ENCODE peak calls at places on chromosomes 11 and 22, in seven cellular contexts. I, H, A, L, P, T and B are unnamed samples.
A peak's percentile ranks its signal among the peaks of the same experiment; 100 is the strongest.

GRCh38 chr11:111635706-111636045 is 33.4 kb downstream of the SIK2 start:
- DNase-seq in T (no peak), A (peak; percentile 40), H (no peak), I (no peak), L (no peak), P (no peak), B (peak; percentile 48)

GRCh38 chr11:17498058-17498457 is 21.4 kb upstream of the ABCC8 start:
- DNase-seq in A (no peak), H (no peak), P (no peak), I (no peak), L (no peak), T (no peak), B (no peak)

GRCh38 chr11:76597533-76598425 is 72.8 kb downstream of the LRRC32 start:
- DNase-seq in L (no peak), H (no peak), T (no peak), A (no peak), I (no peak), P (no peak), B (no peak)

GRCh38 chr11:107493117-107493516 is 35.5 kb upstream of the CWF19L2 start:
- DNase-seq in T (peak; percentile 6), I (no peak), H (no peak), L (peak; percentile 66), A (no peak), P (no peak), B (no peak)

GRCh38 chr22:17700778-17701177 is 62.2 kb downstream of the BCL2L13 start:
- DNase-seq in H (no peak), A (no peak), T (no peak), L (no peak), P (no peak), I (no peak), B (no peak)

GRCh38 chr11:87421422-87421821 is 383.7 kb downstream of the TMEM135 start:
- DNase-seq in T (peak; percentile 55), P (no peak), H (peak; percentile 42), A (peak; percentile 42), I (no peak), L (peak; percentile 80), B (peak; percentile 37)

GRCh38 chr11:70348608-70349007 is 49.7 kb upstream of the CTTN start:
- DNase-seq in A (no peak), P (no peak), L (no peak), T (no peak), I (no peak), H (no peak), B (no peak)

GRCh38 chr22:39428597-39429071 is 28.2 kb upstream of the MGAT3 start:
- DNase-seq in I (no peak), A (no peak), T (no peak), L (no peak), H (no peak), P (no peak), B (no peak)

GRCh38 chr22:49678137-49678841 is 149.4 kb downstream of the BRD1 start:
- DNase-seq in P (no peak), I (no peak), A (no peak), T (no peak), H (no peak), L (no peak), B (no peak)

GRCh38 chr11:42311504-42311903 is 852.1 kb upstream of the LRRC4C start:
- DNase-seq in T (no peak), L (no peak), H (no peak), P (no peak), A (no peak), I (no peak), B (peak; percentile 28)

GRCh38 chr22:46580940-46581579 is 39.1 kb upstream of the GRAMD4 start:
- DNase-seq in I (no peak), P (no peak), A (no peak), T (no peak), L (no peak), H (no peak), B (no peak)

GRCh38 chr11:2443406-2443805 is 908 bp downstream of the TRPM5 start:
- DNase-seq in L (no peak), P (no peak), T (no peak), I (no peak), H (no peak), A (no peak), B (no peak)

GRCh38 chr11:15446929-15447328 is 332.2 kb downstream of the INSC start:
- DNase-seq in I (no peak), P (no peak), T (no peak), L (no peak), H (no peak), A (no peak), B (no peak)

GRCh38 chr11:125165664-125166346 is 1.3 kb downstream of the PKNOX2 start:
- DNase-seq in L (no peak), P (no peak), I (no peak), H (no peak), T (peak; percentile 14), A (no peak), B (no peak)

GRCh38 chr11:126834149-126834548 is 166.4 kb downstream of the KIRREL3 start:
- DNase-seq in A (no peak), H (no peak), T (no peak), L (no peak), P (no peak), I (no peak), B (no peak)

GRCh38 chr11:75349540-75350116 is 1.8 kb downstream of the ARRB1 start:
- DNase-seq in I (no peak), L (no peak), P (no peak), A (no peak), H (no peak), T (no peak), B (peak; percentile 67)

GRCh38 chr11:122976396-122976733 is 5.3 kb downstream of the BSX start:
- DNase-seq in H (no peak), T (no peak), A (no peak), I (no peak), L (no peak), P (no peak), B (no peak)

GRCh38 chr22:34903416-34903815 is 162.5 kb upstream of the ISX start:
- DNase-seq in L (no peak), H (no peak), A (no peak), T (no peak), P (no peak), I (no peak), B (no peak)

GRCh38 chr11:3227568-3228444 is 4.4 kb downstream of the MRGPRE start:
- DNase-seq in L (no peak), A (no peak), H (no peak), P (no peak), I (no peak), T (no peak), B (peak; percentile 59)

GRCh38 chr22:49768511-49768910 is 59.2 kb downstream of the BRD1 start:
- DNase-seq in P (no peak), T (no peak), H (no peak), A (no peak), L (no peak), I (no peak), B (peak; percentile 34)

GRCh38 chr22:49320714-49321476 is 506.8 kb downstream of the BRD1 start:
- DNase-seq in H (no peak), T (no peak), A (no peak), I (peak; percentile 17), P (no peak), L (no peak), B (no peak)

GRCh38 chr11:126138636-126139540 is 72.6 kb downstream of the RPUSD4 start:
- DNase-seq in P (no peak), H (no peak), A (no peak), T (no peak), L (no peak), I (no peak), B (no peak)

GRCh38 chr11:72228229-72228843 is 3.8 kb downstream of the INPPL1 start:
- DNase-seq in P (no peak), I (peak; percentile 24), L (no peak), T (no peak), A (no peak), H (no peak), B (peak; percentile 67)

GRCh38 chr11:61290905-61291690 is 4.0 kb downstream of the VWCE start:
- DNase-seq in I (no peak), A (no peak), H (no peak), P (no peak), T (no peak), L (no peak), B (no peak)

GRCh38 chr11:119306373-119306890 is 10.5 kb downstream of the MCAM start:
- DNase-seq in L (no peak), T (no peak), P (no peak), H (no peak), I (no peak), A (no peak), B (peak; percentile 95)

GRCh38 chr11:131253885-131254204 is 116.6 kb upstream of the NTM start:
- DNase-seq in P (no peak), L (no peak), H (no peak), T (no peak), I (no peak), A (no peak), B (no peak)
- H3K27ac ChIP-seq in P (no peak overlapping the region), L (no peak overlapping the region), H (no peak overlapping the region), T (no peak overlapping the region), I (no peak overlapping the region), A (no peak overlapping the region), B (no peak overlapping the region)

DNA sequence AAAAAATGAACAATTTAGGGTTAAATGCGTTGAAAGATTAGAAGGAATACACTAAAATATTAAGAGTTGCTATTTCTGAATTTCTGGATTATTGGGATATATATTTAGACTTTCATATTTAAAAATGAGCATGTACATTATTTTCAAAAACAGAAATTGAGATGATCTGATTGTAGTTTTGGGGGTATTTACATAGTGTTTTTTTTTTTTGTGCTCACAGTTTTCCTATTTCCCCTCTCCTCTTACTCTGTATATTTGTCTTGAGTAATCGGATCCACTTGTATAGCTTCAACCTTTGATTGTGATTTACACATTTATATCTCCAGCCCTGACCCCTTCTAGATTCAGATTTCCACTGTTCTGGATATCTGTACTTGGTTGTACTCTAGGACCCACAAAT is 5.3 kb downstream of the USP47 start:
- DNase-seq in T (no peak), I (no peak), P (no peak), A (no peak), L (no peak), H (no peak), B (no peak)
- H3K4me1 ChIP-seq in T (peaks cover 57% of the 10 kb centered on the region), I (peaks cover 42% of the 10 kb centered on the region), P (peaks cover 90% of the 10 kb centered on the region), A (peaks cover 91% of the 10 kb centered on the region), L (peaks cover 39% of the 10 kb centered on the region), H (peaks cover 36% of the 10 kb centered on the region), B (peaks cover 65% of the 10 kb centered on the region)

GRCh38 chr11:66264893-66265292 is 3.5 kb upstream of the RAB1B start:
- DNase-seq in T (no peak), I (peak; percentile 36), A (no peak), L (no peak), H (peak; percentile 45), P (no peak), B (no peak)
- TF ChIP-seq CTCF in T (peak; percentile 31), I (no peak), A (no peak), L (peak; percentile 58), H (peak; percentile 61), P (no peak), B (no peak)

DNA sequence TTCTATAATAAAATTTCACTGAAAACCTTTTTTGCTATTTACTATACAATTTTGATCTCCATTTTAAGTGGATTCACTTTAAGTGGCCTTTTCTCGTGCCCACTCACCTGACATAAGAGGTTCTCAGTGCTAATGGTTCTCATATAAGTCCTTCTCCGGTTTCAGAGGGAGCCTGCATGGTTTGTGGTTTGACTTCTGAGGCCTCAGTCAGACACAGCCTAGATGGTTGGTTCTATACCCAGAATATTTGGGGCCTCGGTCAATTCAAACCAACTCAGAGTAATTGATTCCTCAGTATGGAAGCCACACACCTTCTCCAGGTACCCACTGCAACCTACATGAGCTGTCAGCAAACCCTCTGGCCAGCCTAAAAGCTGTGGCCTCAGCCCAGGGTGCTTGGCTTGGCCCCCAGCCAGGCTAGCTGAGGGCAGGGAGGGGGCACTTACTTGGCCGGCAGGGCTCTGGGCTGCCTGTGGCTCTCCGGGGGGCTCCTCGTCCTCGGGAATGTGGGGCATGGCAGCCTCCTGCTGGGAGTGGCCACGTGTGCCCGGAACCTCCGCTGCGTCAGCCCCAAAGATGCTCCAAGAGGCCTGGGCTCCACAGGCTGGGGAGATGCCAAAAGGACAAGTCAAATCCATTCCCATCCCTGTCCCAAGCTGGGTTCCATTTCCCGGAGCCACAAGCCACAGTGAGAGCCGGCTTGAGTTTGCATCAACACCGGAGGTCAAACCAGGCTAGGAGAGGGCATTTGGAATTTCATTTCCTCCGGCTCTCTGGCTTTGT is 41.8 kb downstream of the IRAG1 start:
- DNase-seq in A (no peak), T (no peak), I (no peak), P (no peak), L (no peak), H (no peak), B (peak; percentile 25)
- H3K27ac ChIP-seq in A (peak overlapping the region; percentile 14), T (no peak overlapping the region), I (peak overlapping the region; percentile 52), P (peak overlapping the region; percentile 89), L (no peak overlapping the region), H (no peak overlapping the region), B (peak overlapping the region; percentile 86)